ENCODE peak calls at places on chromosomes 6 and 20, in seven cellular contexts. G is HCT116, Z is GM12878, B is SK-N-SH, J is H1, P is K562, O is HepG2. K is an unnamed sample.

GRCh38 chr6:35804996-35805736 is at the start of gene LHFPL5:
- DNase-seq in G (no peak), Z (no peak), B (peak), J (peak), P (peak), O (peak), K (no peak)

GRCh38 chr6:30590509-30590908 is 19.3 kb downstream of the ABCF1 start:
- DNase-seq in G (no peak), Z (no peak), B (no peak), J (no peak), P (no peak), O (no peak), K (no peak)

GRCh38 chr20:20404546-20405092 is 36.7 kb downstream of the INSM1 start:
- DNase-seq in G (no peak), Z (no peak), B (no peak), J (no peak), P (no peak), O (no peak), K (no peak)

GRCh38 chr6:53765270-53765669 is 29.5 kb upstream of the LRRC1 start:
- DNase-seq in G (no peak), Z (no peak), B (no peak), J (no peak), P (no peak), O (no peak), K (no peak)

GRCh38 chr20:41094656-41095055 is 42.7 kb upstream of the PLCG1 start:
- DNase-seq in G (no peak), Z (no peak), B (no peak), J (no peak), P (no peak), O (no peak), K (no peak)

GRCh38 chr6:107769053-107769658 is 55.0 kb downstream of the SCML4 start:
- DNase-seq in G (no peak), Z (no peak), B (no peak), J (no peak), P (peak), O (peak), K (no peak)

GRCh38 chr6:136719280-136720044 is 72.8 kb downstream of the MAP3K5 start:
- DNase-seq in G (no peak), Z (peak), B (no peak), J (no peak), P (no peak), O (no peak), K (no peak)

GRCh38 chr6:10426781-10427279 is 12.0 kb upstream of the TFAP2A start:
- DNase-seq in G (no peak), Z (no peak), B (no peak), J (no peak), P (no peak), O (no peak), K (no peak)

GRCh38 chr20:58710481-58711265 is 18.1 kb downstream of the NPEPL1 start:
- DNase-seq in G (no peak), Z (no peak), B (peak), J (peak), P (no peak), O (no peak), K (no peak)

GRCh38 chr6:81228912-81229540 is 523.5 kb downstream of the TENT5A start:
- DNase-seq in G (no peak), Z (no peak), B (peak), J (no peak), P (no peak), O (no peak), K (no peak)

GRCh38 chr20:34541917-34542316 is 16.6 kb upstream of the MAP1LC3A start:
- DNase-seq in G (no peak), Z (no peak), B (no peak), J (no peak), P (no peak), O (no peak), K (no peak)

GRCh38 chr20:43583982-43584432 is 6.7 kb upstream of the IFT52 start:
- DNase-seq in G (no peak), Z (no peak), B (no peak), J (no peak), P (peak), O (peak), K (no peak)

GRCh38 chr6:39765508-39766065 is 26.6 kb upstream of the DAAM2 start:
- DNase-seq in G (no peak), Z (no peak), B (no peak), J (no peak), P (no peak), O (no peak), K (no peak)

GRCh38 chr20:5036828-5037227 is 35.5 kb upstream of the SLC23A2 start:
- DNase-seq in G (no peak), Z (no peak), B (no peak), J (no peak), P (no peak), O (no peak), K (no peak)

GRCh38 chr6:142296975-142297604 is 4.7 kb upstream of the ADGRG6 start:
- DNase-seq in G (no peak), Z (no peak), B (no peak), J (no peak), P (no peak), O (peak), K (no peak)

GRCh38 chr6:142374965-142375733 is 73.3 kb downstream of the ADGRG6 start:
- DNase-seq in G (peak), Z (no peak), B (no peak), J (no peak), P (no peak), O (peak), K (peak)

GRCh38 chr6:37987008-37987407 is 167.5 kb downstream of the ZFAND3 start:
- DNase-seq in G (no peak), Z (no peak), B (no peak), J (no peak), P (no peak), O (no peak), K (no peak)

GRCh38 chr20:19968488-19969073 is 48.6 kb upstream of the NAA20 start:
- DNase-seq in G (no peak), Z (no peak), B (peak), J (no peak), P (no peak), O (no peak), K (no peak)

GRCh38 chr20:63740501-63741353 is 1.2 kb downstream of the SLC2A4RG start:
- DNase-seq in G (peak), Z (no peak), B (peak), J (peak), P (peak), O (peak), K (no peak)

GRCh38 chr6:101458341-101458740 is 64.8 kb downstream of the GRIK2 start:
- DNase-seq in G (peak), Z (no peak), B (no peak), J (no peak), P (no peak), O (no peak), K (no peak)

GRCh38 chr20:33545763-33546162 is 55.9 kb downstream of the CBFA2T2 start:
- DNase-seq in G (no peak), Z (no peak), B (no peak), J (no peak), P (no peak), O (no peak), K (no peak)

GRCh38 chr6:111199935-111200822 is 112.9 kb downstream of the SLC16A10 start:
- DNase-seq in G (no peak), Z (no peak), B (no peak), J (no peak), P (no peak), O (no peak), K (no peak)

GRCh38 chr6:153032255-153032882 is 29.9 kb upstream of the MTRF1L start:
- DNase-seq in G (peak), Z (no peak), B (peak), J (no peak), P (peak), O (peak), K (no peak)

GRCh38 chr6:170378502-170378901 is 71.9 kb downstream of the FAM120B start:
- DNase-seq in G (no peak), Z (no peak), B (no peak), J (no peak), P (no peak), O (no peak), K (no peak)

GRCh38 chr6:136253734-136254133 is 3.6 kb upstream of the MTFR2 start:
- DNase-seq in G (no peak), Z (no peak), B (no peak), J (no peak), P (no peak), O (no peak), K (no peak)

GRCh38 chr20:13211956-13212618 is 9.0 kb upstream of the ISM1 start:
- DNase-seq in G (no peak), Z (no peak), B (no peak), J (no peak), P (no peak), O (no peak), K (no peak)

GRCh38 chr6:33305052-33305451 is 6.3 kb upstream of the RGL2 start:
- DNase-seq in G (no peak), Z (no peak), B (no peak), J (no peak), P (no peak), O (no peak), K (no peak)

GRCh38 chr20:23776067-23776771 is 25.5 kb upstream of the CST1 start:
- DNase-seq in G (no peak), Z (no peak), B (no peak), J (peak), P (no peak), O (no peak), K (no peak)

GRCh38 chr20:32526125-32526524 is 59.0 kb downstream of the NOL4L start:
- DNase-seq in G (no peak), Z (peak), B (no peak), J (no peak), P (no peak), O (no peak), K (no peak)

GRCh38 chr6:143843689-143844405 is 709 bp downstream of the LTV1 start:
- DNase-seq in G (no peak), Z (no peak), B (peak), J (no peak), P (peak), O (peak), K (no peak)

GRCh38 chr20:61759286-61760065 is 306.2 kb downstream of the TAF4 start:
- DNase-seq in G (no peak), Z (no peak), B (no peak), J (no peak), P (no peak), O (no peak), K (no peak)

GRCh38 chr20:12040261-12040660 is 122.6 kb downstream of the BTBD3 start:
- DNase-seq in G (no peak), Z (no peak), B (no peak), J (no peak), P (no peak), O (no peak), K (no peak)

GRCh38 chr20:23049201-23049932 is at the start of gene THBD:
- DNase-seq in G (no peak), Z (no peak), B (no peak), J (peak), P (no peak), O (no peak), K (no peak)

GRCh38 chr6:43668151-43669028 is 19.2 kb downstream of the MRPS18A start:
- DNase-seq in G (peak), Z (peak), B (peak), J (peak), P (peak), O (peak), K (no peak)

GRCh38 chr6:106966671-106967522 is 7.6 kb downstream of the CD24 start:
- DNase-seq in G (no peak), Z (no peak), B (no peak), J (no peak), P (no peak), O (no peak), K (no peak)

GRCh38 chr6:107264357-107264831 is 149.1 kb upstream of the BEND3 start:
- DNase-seq in G (no peak), Z (no peak), B (peak), J (no peak), P (no peak), O (peak), K (no peak)

GRCh38 chr20:22684763-22685443 is 100.5 kb upstream of the FOXA2 start:
- DNase-seq in G (no peak), Z (no peak), B (no peak), J (no peak), P (peak), O (no peak), K (no peak)

GRCh38 chr6:127518710-127519468 is at the start of gene MTCL3:
- DNase-seq in G (no peak), Z (no peak), B (peak), J (peak), P (no peak), O (no peak), K (no peak)

GRCh38 chr20:4835244-4836177 is 113.8 kb downstream of the PRND start:
- DNase-seq in G (no peak), Z (no peak), B (no peak), J (no peak), P (no peak), O (no peak), K (no peak)

GRCh38 chr20:32558526-32558925 is 26.6 kb downstream of the NOL4L start:
- DNase-seq in G (no peak), Z (no peak), B (no peak), J (no peak), P (no peak), O (no peak), K (no peak)

GRCh38 chr6:73985891-73986290 is 289.9 kb downstream of the CD109 start:
- DNase-seq in G (peak), Z (no peak), B (no peak), J (no peak), P (no peak), O (no peak), K (no peak)
- TF ChIP-seq SIN3A in G (no peak), Z (no peak), B (no peak), J (no peak), P (no peak), O (no peak), K (no peak)

GRCh38 chr20:24798930-24799705 is 150.0 kb upstream of the CST7 start:
- DNase-seq in G (no peak), Z (no peak), B (peak), J (no peak), P (no peak), O (no peak), K (no peak)
- TF ChIP-seq SIN3A in G (no peak), Z (no peak), B (no peak), J (no peak), P (no peak), O (no peak), K (no peak)

GRCh38 chr6:220312-220711 is 72.0 kb upstream of the DUSP22 start:
- DNase-seq in G (no peak), Z (no peak), B (no peak), J (no peak), P (no peak), O (peak), K (no peak)

GRCh38 chr6:220736-221475 is 71.4 kb upstream of the DUSP22 start:
- DNase-seq in G (no peak), Z (peak), B (no peak), J (no peak), P (no peak), O (peak), K (no peak)

GRCh38 chr6:219019-219570 is 73.2 kb upstream of the DUSP22 start:
- DNase-seq in G (no peak), Z (peak), B (no peak), J (no peak), P (no peak), O (no peak), K (no peak)

GRCh38 chr6:218153-219018 is 73.9 kb upstream of the DUSP22 start:
- DNase-seq in G (no peak), Z (peak), B (no peak), J (no peak), P (no peak), O (no peak), K (no peak)

DNA sequence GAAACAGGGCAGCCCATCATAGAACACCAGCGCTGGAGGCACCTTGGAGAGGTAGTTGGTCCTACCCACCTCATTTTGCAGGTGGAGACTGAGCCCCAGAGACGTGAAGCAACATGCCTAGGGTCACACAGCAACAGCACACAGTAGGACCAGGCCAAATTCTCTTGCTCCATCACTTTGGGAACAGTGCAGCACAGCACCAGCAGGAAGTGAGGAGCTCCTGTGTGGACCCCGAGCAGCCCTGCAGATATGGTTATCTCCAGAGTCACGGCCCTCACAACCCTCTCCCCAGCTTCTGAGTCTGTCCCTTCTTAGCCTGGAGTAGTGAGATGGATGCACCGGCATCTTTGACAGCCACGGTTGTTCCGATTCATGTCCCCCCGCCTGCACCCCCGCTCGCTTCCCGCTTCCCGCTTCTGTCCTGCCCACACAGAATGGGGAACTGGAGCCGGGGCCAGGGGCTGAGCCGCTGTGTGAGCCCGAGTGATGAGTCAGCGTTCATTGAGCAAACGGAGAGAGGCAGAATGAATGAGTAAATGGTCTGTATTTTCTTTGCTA is 72.6 kb upstream of the DUSP22 start:
- DNase-seq in G (no peak), Z (no peak), B (no peak), J (no peak), P (peak), O (peak), K (no peak)
- TF ChIP-seq SIN3A in G (no peak), Z (no peak), B (no peak), J (no peak), P (no peak), O (no peak), K (no peak)

GRCh38 chr20:9241721-9242427 is 173.0 kb downstream of the PLCB4 start:
- DNase-seq in G (no peak), Z (no peak), B (no peak), J (no peak), P (no peak), O (no peak), K (no peak)

GRCh38 chr20:9244811-9245210 is 175.9 kb downstream of the PLCB4 start:
- DNase-seq in G (no peak), Z (no peak), B (no peak), J (no peak), P (no peak), O (no peak), K (no peak)

GRCh38 chr20:9246731-9247130 is 177.8 kb downstream of the PLCB4 start:
- DNase-seq in G (no peak), Z (no peak), B (no peak), J (no peak), P (no peak), O (no peak), K (no peak)

GRCh38 chr20:9236408-9236912 is 167.6 kb downstream of the PLCB4 start:
- DNase-seq in G (no peak), Z (no peak), B (peak), J (no peak), P (no peak), O (no peak), K (no peak)

GRCh38 chr20:9241232-9241692 is 172.4 kb downstream of the PLCB4 start:
- DNase-seq in G (peak), Z (no peak), B (no peak), J (no peak), P (no peak), O (no peak), K (no peak)
- TF ChIP-seq SIN3A in G (peak), Z (no peak), B (no peak), J (no peak), P (no peak), O (no peak), K (no peak)

GRCh38 chr6:1890071-1890470 is 280.4 kb downstream of the FOXC1 start:
- DNase-seq in G (no peak), Z (no peak), B (no peak), J (no peak), P (no peak), O (no peak), K (no peak)
- TF ChIP-seq SIN3A in G (no peak), Z (no peak), B (no peak), J (no peak), P (no peak), O (no peak), K (no peak)

GRCh38 chr20:60091284-60091683 is 133.1 kb downstream of the CDH26 start:
- DNase-seq in G (no peak), Z (no peak), B (no peak), J (no peak), P (no peak), O (no peak), K (no peak)

GRCh38 chr20:60088236-60088635 is 130.0 kb downstream of the CDH26 start:
- DNase-seq in G (no peak), Z (no peak), B (no peak), J (no peak), P (no peak), O (no peak), K (no peak)

GRCh38 chr20:60087563-60088105 is 129.4 kb downstream of the CDH26 start:
- DNase-seq in G (no peak), Z (no peak), B (no peak), J (no peak), P (no peak), O (no peak), K (no peak)

GRCh38 chr20:60085551-60086132 is 127.4 kb downstream of the CDH26 start:
- DNase-seq in G (no peak), Z (no peak), B (no peak), J (no peak), P (peak), O (no peak), K (no peak)

GRCh38 chr20:60086936-60087562 is 128.8 kb downstream of the CDH26 start:
- DNase-seq in G (no peak), Z (no peak), B (no peak), J (no peak), P (no peak), O (no peak), K (no peak)
- TF ChIP-seq SIN3A in G (no peak), Z (no peak), B (no peak), J (no peak), P (no peak), O (no peak), K (no peak)

DNA sequence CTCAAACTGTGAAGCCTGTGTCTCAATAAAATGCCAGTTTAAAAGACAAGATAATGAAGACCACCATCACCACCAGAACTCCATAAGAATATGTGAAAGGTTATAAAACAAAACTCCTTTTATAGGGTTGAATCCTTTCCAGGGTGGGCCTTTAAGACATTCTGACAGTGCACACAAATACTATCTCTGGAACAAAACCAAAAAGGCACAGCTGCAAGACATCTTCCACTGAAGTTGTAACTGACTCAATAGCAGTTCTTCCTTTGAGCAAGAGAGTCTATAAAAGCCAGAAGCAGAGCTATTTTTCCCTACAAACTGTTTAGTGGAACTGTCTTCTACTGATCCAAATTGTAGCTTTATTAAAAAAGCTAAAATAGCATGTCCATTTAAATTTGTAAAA is 81.6 kb downstream of the EPB41L2 start:
- DNase-seq in G (no peak), Z (no peak), B (no peak), J (no peak), P (no peak), O (no peak), K (no peak)
- TF ChIP-seq SIN3A in G (no peak), Z (no peak), B (no peak), J (no peak), P (no peak), O (no peak), K (no peak)

K was measured in Panc1.